ENCODE peak calls at places on chromosomes 5 and 9, in six cellular contexts. One of them, this sample, is unnamed.

GRCh38 chr9:106916491-106917235 is 53.7 kb downstream of the ZNF462 start:
- DNase-seq in breast epithelium: no peak
- DNase-seq in lower leg skin: no peak
- DNase-seq in H1: no peak
- DNase-seq in erythroblast: no peak
- DNase-seq in K562: no peak
- DNase-seq in this sample: no peak

GRCh38 chr9:33236571-33236970 is 3.4 kb upstream of the SPINK4 start:
- DNase-seq in breast epithelium: no peak
- DNase-seq in lower leg skin: no peak
- DNase-seq in H1: no peak
- DNase-seq in erythroblast: no peak
- DNase-seq in K562: no peak
- DNase-seq in this sample: peak

GRCh38 chr5:177494356-177495195 is 2.8 kb downstream of the PDLIM7 start:
- DNase-seq in breast epithelium: no peak
- DNase-seq in lower leg skin: no peak
- DNase-seq in H1: peak
- DNase-seq in erythroblast: peak
- DNase-seq in K562: peak
- DNase-seq in this sample: no peak

GRCh38 chr9:110007477-110008270 is 200.3 kb downstream of the C9orf152 start:
- DNase-seq in breast epithelium: no peak
- DNase-seq in lower leg skin: no peak
- DNase-seq in H1: no peak
- DNase-seq in erythroblast: no peak
- DNase-seq in K562: no peak
- DNase-seq in this sample: no peak

GRCh38 chr5:109322694-109323093 is 87.1 kb downstream of the PJA2 start:
- DNase-seq in breast epithelium: no peak
- DNase-seq in lower leg skin: no peak
- DNase-seq in H1: no peak
- DNase-seq in erythroblast: no peak
- DNase-seq in K562: no peak
- DNase-seq in this sample: no peak

GRCh38 chr5:179803651-179804598 is 2.7 kb downstream of the MGAT4B start:
- DNase-seq in breast epithelium: no peak
- DNase-seq in lower leg skin: peak
- DNase-seq in H1: peak
- DNase-seq in erythroblast: peak
- DNase-seq in K562: peak
- DNase-seq in this sample: peak

GRCh38 chr5:73640861-73641320 is 14.9 kb downstream of the ARHGEF28 start:
- DNase-seq in breast epithelium: no peak
- DNase-seq in lower leg skin: no peak
- DNase-seq in H1: no peak
- DNase-seq in erythroblast: no peak
- DNase-seq in K562: no peak
- DNase-seq in this sample: no peak

GRCh38 chr5:16446993-16447392 is 18.6 kb downstream of the ZNF622 start:
- DNase-seq in breast epithelium: no peak
- DNase-seq in lower leg skin: no peak
- DNase-seq in H1: no peak
- DNase-seq in erythroblast: peak
- DNase-seq in K562: peak
- DNase-seq in this sample: no peak

GRCh38 chr5:6718161-6718681 is 5.0 kb downstream of the TENT4A start:
- DNase-seq in breast epithelium: no peak
- DNase-seq in lower leg skin: peak
- DNase-seq in H1: no peak
- DNase-seq in erythroblast: no peak
- DNase-seq in K562: no peak
- DNase-seq in this sample: no peak

GRCh38 chr5:127296321-127296720 is 5.7 kb downstream of the MEGF10 start:
- DNase-seq in breast epithelium: no peak
- DNase-seq in lower leg skin: no peak
- DNase-seq in H1: no peak
- DNase-seq in erythroblast: peak
- DNase-seq in K562: no peak
- DNase-seq in this sample: no peak

GRCh38 chr9:120901704-120902103 is 24.7 kb upstream of the PHF19 start:
- DNase-seq in breast epithelium: no peak
- DNase-seq in lower leg skin: no peak
- DNase-seq in H1: no peak
- DNase-seq in erythroblast: no peak
- DNase-seq in K562: no peak
- DNase-seq in this sample: no peak

GRCh38 chr5:2017540-2018389 is 135.0 kb upstream of the IRX4 start:
- DNase-seq in breast epithelium: no peak
- DNase-seq in lower leg skin: no peak
- DNase-seq in H1: peak
- DNase-seq in erythroblast: peak
- DNase-seq in K562: peak
- DNase-seq in this sample: no peak

GRCh38 chr5:96045888-96046287 is 84.2 kb upstream of the ELL2 start:
- DNase-seq in breast epithelium: no peak
- DNase-seq in lower leg skin: no peak
- DNase-seq in H1: no peak
- DNase-seq in erythroblast: no peak
- DNase-seq in K562: no peak
- DNase-seq in this sample: no peak
- TF ChIP-seq POLR2A in breast epithelium: no peak
- TF ChIP-seq POLR2A in lower leg skin: no peak
- TF ChIP-seq POLR2A in H1: no peak
- TF ChIP-seq POLR2A in erythroblast: no peak
- TF ChIP-seq POLR2A in K562: no peak
- TF ChIP-seq POLR2A in this sample: no peak

DNA sequence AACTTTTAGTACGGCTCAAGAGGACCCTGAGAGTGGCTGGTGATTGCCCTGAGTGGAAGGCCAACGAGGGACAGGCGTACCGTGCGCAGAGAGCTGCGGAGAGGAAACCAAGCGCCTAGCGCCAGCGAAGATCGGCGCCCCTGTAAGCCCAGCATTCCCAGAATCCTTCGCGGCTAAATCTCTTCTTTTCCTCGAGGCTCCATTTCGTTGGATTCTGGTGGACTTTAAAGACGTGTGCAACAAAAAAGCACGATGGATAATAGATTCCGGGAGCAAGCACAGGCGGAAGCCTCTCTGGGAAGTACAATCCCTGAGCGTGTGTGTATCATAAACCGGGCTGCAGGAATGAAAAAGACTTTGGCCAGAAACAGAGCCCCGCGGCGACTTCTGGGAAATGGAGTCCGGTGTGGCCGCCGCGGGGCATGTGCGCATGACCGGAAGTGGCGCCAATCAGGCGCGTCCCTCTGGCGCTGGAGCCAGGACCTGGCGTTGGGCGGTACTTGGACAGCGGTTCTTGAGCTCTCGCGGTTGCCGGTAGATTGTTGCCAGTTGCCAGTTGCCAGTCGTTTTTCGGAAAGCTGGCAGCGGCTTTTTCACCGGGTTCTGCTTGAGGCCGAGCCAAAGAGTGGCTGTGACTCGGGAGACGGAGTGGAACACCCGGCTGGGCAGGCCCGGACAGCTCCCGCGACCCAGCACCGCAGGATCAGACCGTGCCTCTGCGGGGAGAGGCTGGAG is at the start of gene ZNF79:
- DNase-seq in breast epithelium: peak
- DNase-seq in lower leg skin: peak
- DNase-seq in H1: peak
- DNase-seq in erythroblast: peak
- DNase-seq in K562: peak
- DNase-seq in this sample: peak
- TF ChIP-seq POLR2A in breast epithelium: peak
- TF ChIP-seq POLR2A in lower leg skin: no peak
- TF ChIP-seq POLR2A in H1: peak
- TF ChIP-seq POLR2A in erythroblast: peak
- TF ChIP-seq POLR2A in K562: peak
- TF ChIP-seq POLR2A in this sample: peak

GRCh38 chr9:131587906-131588305 is 42.6 kb downstream of the PRRT1B start:
- DNase-seq in breast epithelium: no peak
- DNase-seq in lower leg skin: no peak
- DNase-seq in H1: no peak
- DNase-seq in erythroblast: no peak
- DNase-seq in K562: no peak
- DNase-seq in this sample: no peak

GRCh38 chr9:131588396-131588795 is 43.1 kb downstream of the PRRT1B start:
- DNase-seq in breast epithelium: no peak
- DNase-seq in lower leg skin: no peak
- DNase-seq in H1: no peak
- DNase-seq in erythroblast: no peak
- DNase-seq in K562: no peak
- DNase-seq in this sample: no peak

GRCh38 chr9:131585375-131585774 is 40.1 kb downstream of the PRRT1B start:
- DNase-seq in breast epithelium: no peak
- DNase-seq in lower leg skin: no peak
- DNase-seq in H1: no peak
- DNase-seq in erythroblast: no peak
- DNase-seq in K562: no peak
- DNase-seq in this sample: no peak

GRCh38 chr9:131589124-131589711 is 43.9 kb downstream of the PRRT1B start:
- DNase-seq in breast epithelium: no peak
- DNase-seq in lower leg skin: no peak
- DNase-seq in H1: no peak
- DNase-seq in erythroblast: no peak
- DNase-seq in K562: no peak
- DNase-seq in this sample: no peak

GRCh38 chr9:131587331-131587730 is 42.0 kb downstream of the PRRT1B start:
- DNase-seq in breast epithelium: no peak
- DNase-seq in lower leg skin: no peak
- DNase-seq in H1: no peak
- DNase-seq in erythroblast: no peak
- DNase-seq in K562: no peak
- DNase-seq in this sample: no peak
- TF ChIP-seq POLR2A in breast epithelium: no peak
- TF ChIP-seq POLR2A in lower leg skin: no peak
- TF ChIP-seq POLR2A in H1: no peak
- TF ChIP-seq POLR2A in erythroblast: no peak
- TF ChIP-seq POLR2A in K562: no peak
- TF ChIP-seq POLR2A in this sample: no peak

DNA sequence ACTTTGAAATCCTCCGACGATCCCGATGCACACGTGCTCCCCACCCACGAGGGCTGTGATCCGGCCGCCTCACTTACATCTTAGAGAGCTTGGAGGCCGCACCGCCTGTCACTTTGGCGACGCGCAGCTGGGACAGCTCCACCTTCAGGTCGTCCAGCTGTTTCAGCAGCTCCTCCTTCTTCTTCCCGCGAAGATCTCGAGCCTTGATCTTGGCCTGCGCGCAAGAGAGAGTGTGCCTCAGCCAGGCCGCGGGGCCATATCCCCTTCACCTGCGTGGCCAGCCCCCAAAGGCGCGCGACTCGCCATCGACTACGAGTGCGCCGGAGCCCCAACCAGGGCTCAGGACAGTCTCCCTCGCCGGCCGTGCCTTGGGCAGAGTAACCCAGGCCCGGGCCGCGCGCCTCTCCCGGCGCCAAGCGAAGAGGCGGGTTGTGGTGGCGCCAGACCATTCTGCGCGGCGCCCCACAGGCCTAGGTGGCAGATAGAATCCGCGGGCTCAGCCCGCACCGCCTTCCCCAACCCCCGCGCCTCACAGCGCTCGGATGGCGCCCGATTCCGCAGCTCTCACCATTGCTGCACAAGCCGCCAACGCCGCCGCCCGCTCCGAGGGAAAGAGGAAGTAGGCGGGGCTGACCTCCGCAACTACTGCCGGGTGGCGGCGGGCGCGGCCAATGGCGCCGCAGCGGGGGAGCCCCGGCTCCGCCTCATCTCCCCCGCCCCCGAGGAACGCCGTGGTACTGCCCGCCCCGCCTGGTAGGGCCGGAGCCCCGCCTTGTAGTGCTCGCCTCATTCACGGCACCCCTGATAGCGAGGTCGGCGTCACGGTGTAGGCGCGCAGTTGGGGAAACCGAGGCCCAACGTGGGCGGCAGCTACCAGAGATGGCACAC is at the start of the genes ARPC5L and RPL35:
- DNase-seq in breast epithelium: peak
- DNase-seq in lower leg skin: peak
- DNase-seq in H1: peak
- DNase-seq in erythroblast: peak
- DNase-seq in K562: peak
- DNase-seq in this sample: peak
- TF ChIP-seq POLR2A in breast epithelium: peak
- TF ChIP-seq POLR2A in lower leg skin: no peak
- TF ChIP-seq POLR2A in H1: no peak
- TF ChIP-seq POLR2A in erythroblast: peak
- TF ChIP-seq POLR2A in K562: peak
- TF ChIP-seq POLR2A in this sample: peak

DNA sequence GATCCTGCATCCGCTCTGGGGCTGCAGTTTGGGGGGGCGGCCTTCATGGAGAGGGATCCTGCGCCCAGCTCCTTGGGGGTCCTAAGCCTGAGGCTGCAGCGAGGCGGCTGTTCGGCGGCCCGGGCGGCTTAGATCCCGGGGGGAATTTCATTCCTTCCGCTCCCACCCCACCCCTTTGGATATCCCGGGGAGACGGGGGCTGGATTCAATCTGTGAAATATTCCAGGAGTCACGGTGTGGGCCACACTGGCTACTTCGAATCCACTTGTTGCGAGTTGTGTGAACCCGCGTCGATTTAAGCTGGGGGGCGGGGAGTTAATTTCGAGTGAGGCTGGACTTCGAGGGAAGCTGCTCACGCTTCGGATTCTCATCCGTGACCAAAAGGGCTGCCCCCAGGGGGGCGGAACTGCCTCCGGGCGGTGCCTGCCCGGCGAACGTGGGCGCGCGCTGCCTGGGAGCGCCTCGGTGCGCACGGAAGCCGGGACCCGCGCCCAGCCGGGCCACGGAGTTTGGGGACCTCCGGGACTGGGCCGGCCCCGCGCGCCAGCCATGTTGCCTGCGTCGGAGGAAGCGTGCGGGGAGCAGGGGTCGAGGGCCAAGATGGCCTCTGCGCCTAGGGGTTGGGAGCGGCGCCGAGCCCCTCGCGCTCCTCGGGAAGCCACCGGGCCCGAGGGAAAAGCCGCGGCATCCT is 790 bp downstream of the OCLN start:
- DNase-seq in breast epithelium: peak
- DNase-seq in lower leg skin: no peak
- DNase-seq in H1: peak
- DNase-seq in erythroblast: peak
- DNase-seq in K562: no peak
- DNase-seq in this sample: peak
- TF ChIP-seq POLR2A in breast epithelium: no peak
- TF ChIP-seq POLR2A in lower leg skin: no peak
- TF ChIP-seq POLR2A in H1: no peak
- TF ChIP-seq POLR2A in erythroblast: no peak
- TF ChIP-seq POLR2A in K562: no peak
- TF ChIP-seq POLR2A in this sample: no peak

DNA sequence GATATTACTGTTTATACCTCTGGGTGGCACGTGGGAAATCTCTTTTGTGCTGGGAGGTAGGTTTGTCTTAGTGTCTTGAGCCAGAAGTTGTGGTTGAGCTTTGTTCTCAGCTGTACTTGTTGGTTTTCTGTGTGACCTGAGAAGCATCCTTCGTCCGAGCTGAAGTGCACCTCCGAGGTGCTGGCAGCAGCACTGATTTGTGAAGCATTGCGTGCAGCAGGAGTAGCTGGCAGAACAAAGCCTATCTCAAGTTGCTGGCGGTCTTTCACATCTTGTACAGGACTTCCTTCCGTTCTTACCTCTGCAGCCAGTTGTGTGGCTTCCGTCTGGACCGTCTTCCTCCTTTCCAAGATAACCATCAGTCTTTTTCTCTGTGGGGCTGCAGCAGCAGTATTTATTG is 4.3 kb downstream of the PRRC2B start:
- DNase-seq in breast epithelium: no peak
- DNase-seq in lower leg skin: no peak
- DNase-seq in H1: no peak
- DNase-seq in erythroblast: peak
- DNase-seq in K562: peak
- DNase-seq in this sample: no peak
- TF ChIP-seq POLR2A in breast epithelium: no peak
- TF ChIP-seq POLR2A in lower leg skin: no peak
- TF ChIP-seq POLR2A in H1: no peak
- TF ChIP-seq POLR2A in erythroblast: no peak
- TF ChIP-seq POLR2A in K562: no peak
- TF ChIP-seq POLR2A in this sample: no peak

This sample was measured in Peyer's patch.